ENCODE peak calls at places on chromosome 14, in seven cellular contexts. T is PC-3, L is heart left ventricle, E is pancreas, K is IMR-90, G is DND-41, U is K562. B is an unnamed sample. For H3K4me1, the result is how much of the 10 kb centered on the place peaks cover.

GRCh38 chr14:92546347-92547053 is 32.9 kb downstream of the RIN3 start:
- DNase-seq in T (peak), L (no peak), E (no peak), K (peak), G (no peak), U (no peak), B (no peak)

GRCh38 chr14:72796935-72797334 is 97.0 kb downstream of the DPF3 start:
- DNase-seq in T (no peak), L (no peak), E (no peak), K (no peak), G (no peak), U (no peak), B (no peak)

GRCh38 chr14:66600416-66600815 is 92.5 kb downstream of the GPHN start:
- DNase-seq in T (peak), L (no peak), E (no peak), K (peak), G (no peak), U (no peak), B (no peak)

GRCh38 chr14:101004176-101004575 is 100.7 kb upstream of the RTL1 start:
- DNase-seq in T (no peak), L (peak), E (no peak), K (no peak), G (no peak), U (no peak), B (no peak)

GRCh38 chr14:24843494-24843893 is 206.5 kb downstream of the STXBP6 start:
- DNase-seq in T (no peak), L (no peak), E (no peak), K (no peak), G (no peak), U (no peak), B (no peak)

GRCh38 chr14:99655521-99655920 is 10.6 kb downstream of the HHIPL1 start:
- DNase-seq in T (no peak), L (no peak), E (no peak), K (peak), G (no peak), U (no peak), B (no peak)

GRCh38 chr14:88463318-88463717 is 77.9 kb downstream of the SPATA7 start:
- DNase-seq in T (peak), L (no peak), E (no peak), K (no peak), G (peak), U (peak), B (no peak)

GRCh38 chr14:35747379-35747778 is 61.7 kb downstream of the RALGAPA1 start:
- DNase-seq in T (peak), L (no peak), E (no peak), K (peak), G (no peak), U (no peak), B (no peak)

GRCh38 chr14:93132472-93133065 is 16.8 kb upstream of the ITPK1 start:
- DNase-seq in T (peak), L (no peak), E (peak), K (peak), G (no peak), U (peak), B (no peak)

GRCh38 chr14:61503167-61503801 is 181.9 kb downstream of the PRKCH start:
- DNase-seq in T (no peak), L (no peak), E (no peak), K (peak), G (peak), U (no peak), B (no peak)

GRCh38 chr14:74567646-74568379 is 44.2 kb downstream of the LTBP2 start:
- DNase-seq in T (no peak), L (peak), E (no peak), K (no peak), G (no peak), U (no peak), B (no peak)

GRCh38 chr14:44453433-44454171 is 53.5 kb downstream of the FSCB start:
- DNase-seq in T (peak), L (no peak), E (no peak), K (no peak), G (no peak), U (no peak), B (no peak)

GRCh38 chr14:61477845-61478438 is 156.6 kb downstream of the PRKCH start:
- DNase-seq in T (peak), L (peak), E (peak), K (peak), G (no peak), U (no peak), B (no peak)

GRCh38 chr14:104031384-104031783 is 54.1 kb upstream of the ASPG start:
- DNase-seq in T (no peak), L (no peak), E (no peak), K (no peak), G (no peak), U (no peak), B (no peak)

GRCh38 chr14:76375484-76375883 is 453 bp upstream of the ESRRB start:
- DNase-seq in T (no peak), L (no peak), E (no peak), K (no peak), G (no peak), U (no peak), B (no peak)

GRCh38 chr14:46840971-46841729 is 189.6 kb upstream of the RPL10L start:
- DNase-seq in T (no peak), L (no peak), E (no peak), K (no peak), G (no peak), U (no peak), B (no peak)

GRCh38 chr14:75452900-75453816 is 25.3 kb downstream of the JDP2 start:
- DNase-seq in T (peak), L (no peak), E (peak), K (peak), G (no peak), U (no peak), B (peak)

GRCh38 chr14:98234208-98234607 is 1037.8 kb downstream of the BCL11B start:
- DNase-seq in T (peak), L (no peak), E (no peak), K (no peak), G (peak), U (no peak), B (no peak)

GRCh38 chr14:60265163-60265562 is 16.1 kb downstream of the PPM1A start:
- DNase-seq in T (no peak), L (no peak), E (no peak), K (no peak), G (no peak), U (no peak), B (no peak)

GRCh38 chr14:76937181-76938091 is 91.1 kb downstream of the IRF2BPL start:
- DNase-seq in T (no peak), L (peak), E (no peak), K (peak), G (no peak), U (peak), B (no peak)

GRCh38 chr14:70907996-70908917 is 998 bp downstream of the PCNX1 start:
- DNase-seq in T (peak), L (peak), E (peak), K (peak), G (peak), U (peak), B (peak)

GRCh38 chr14:23831591-23831990 is 122.0 kb upstream of the DHRS4 start:
- DNase-seq in T (no peak), L (no peak), E (no peak), K (no peak), G (no peak), U (no peak), B (no peak)

GRCh38 chr14:30227871-30228270 is 300.2 kb upstream of the PRKD1 start:
- DNase-seq in T (peak), L (no peak), E (no peak), K (peak), G (no peak), U (no peak), B (peak)

GRCh38 chr14:73462815-73463214 is 4.5 kb upstream of the NUMB start:
- DNase-seq in T (no peak), L (no peak), E (no peak), K (no peak), G (no peak), U (peak), B (no peak)

GRCh38 chr14:68139466-68140110 is 320.0 kb downstream of the RAD51B start:
- DNase-seq in T (peak), L (no peak), E (no peak), K (no peak), G (no peak), U (no peak), B (no peak)

GRCh38 chr14:68140801-68141200 is 321.2 kb downstream of the RAD51B start:
- DNase-seq in T (no peak), L (no peak), E (no peak), K (no peak), G (no peak), U (no peak), B (no peak)

GRCh38 chr14:68141531-68142088 is 322.0 kb downstream of the RAD51B start:
- DNase-seq in T (peak), L (no peak), E (no peak), K (peak), G (no peak), U (no peak), B (no peak)

GRCh38 chr14:68137704-68138619 is 318.4 kb downstream of the RAD51B start:
- DNase-seq in T (peak), L (no peak), E (peak), K (peak), G (peak), U (peak), B (peak)

GRCh38 chr14:68140111-68140741 is 320.6 kb downstream of the RAD51B start:
- DNase-seq in T (peak), L (no peak), E (peak), K (peak), G (no peak), U (no peak), B (peak)
- H3K4me1 ChIP-seq in T (half or more), L (under half), E (half or more), K (under half), G (under half), U (under half), B (under half)

GRCh38 chr14:91325211-91325610 is 80.7 kb upstream of the GPR68 start:
- DNase-seq in T (no peak), L (no peak), E (no peak), K (no peak), G (no peak), U (no peak), B (no peak)
- H3K4me3 ChIP-seq in T (no peak), L (no peak), E (no peak), K (no peak), G (no peak), U (no peak), B (no peak)

GRCh38 chr14:102545461-102546265 is 36.1 kb upstream of the ANKRD9 start:
- DNase-seq in T (no peak), L (no peak), E (no peak), K (peak), G (no peak), U (no peak), B (no peak)
- TF ChIP-seq CTCF in T (no peak), L (no peak), E (no peak), K (no peak), G (no peak), U (no peak), B (no peak)

DNA sequence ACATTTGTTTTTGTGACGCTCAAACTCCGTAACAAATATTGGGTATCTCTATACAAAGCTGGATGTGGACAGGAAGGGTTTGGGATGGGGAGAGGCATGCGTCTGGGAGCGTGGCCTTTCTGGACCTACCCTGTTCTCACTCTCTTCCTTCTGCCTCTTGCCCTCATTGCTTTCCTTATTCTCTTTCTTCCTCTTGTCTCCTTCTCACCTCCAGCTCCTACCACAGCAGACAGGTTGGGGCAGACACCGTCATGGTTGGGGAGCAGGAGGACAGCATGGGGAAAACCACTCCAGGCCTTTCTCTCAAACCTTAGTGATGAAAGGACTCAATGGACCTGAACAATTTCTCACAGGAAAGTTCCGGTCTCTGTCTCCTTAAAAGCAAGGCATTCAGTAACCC is 465.3 kb downstream of the RAD51B start:
- DNase-seq in T (no peak), L (no peak), E (no peak), K (no peak), G (no peak), U (no peak), B (no peak)
- H3K4me1 ChIP-seq in T (under half), L (under half), E (under half), K (under half), G (under half), U (under half), B (under half)

GRCh38 chr14:81330619-81331122 is 69.5 kb downstream of the STON2 start:
- DNase-seq in T (no peak), L (no peak), E (no peak), K (no peak), G (no peak), U (no peak), B (no peak)
- H3K4me3 ChIP-seq in T (no peak), L (no peak), E (no peak), K (no peak), G (no peak), U (no peak), B (no peak)

B was measured in tibial nerve.